ENCODE peak calls at places on chromosomes 3 and 15, in six cellular contexts. T is stimulated activated CD4-positive, alpha-beta T cell treated with anti-CD3 and anti-CD28 coated beads, Interleukin-2, amount 100 ng/mL, for 48 hours; P is AG04450; X is ACHN; G is activated B cell treated with CpG ODN at 0.5 μM for 24 hours; C is activated CD8-positive, alpha-beta memory T cell treated with anti-CD3 and anti-CD28 coated beads for 48 hours. H is an unnamed sample.

GRCh38 chr3:194688207-194688711 is 2.6 kb downstream of the FAM43A start:
- DNase-seq in X (no peak), P (no peak), C (no peak), T (no peak), G (no peak), H (no peak)

GRCh38 chr3:30752961-30753360 is 141.5 kb downstream of the GADL1 start:
- DNase-seq in G (no peak), T (no peak), P (peak), X (peak), C (no peak), H (no peak)

GRCh38 chr3:127613406-127613805 is 15.2 kb downstream of the MCM2 start:
- DNase-seq in P (no peak), T (no peak), X (no peak), C (no peak), G (no peak), H (no peak)

GRCh38 chr3:114899186-114899931 is 247.7 kb downstream of the ZBTB20 start:
- DNase-seq in P (no peak), X (peak), C (no peak), T (no peak), G (no peak), H (no peak)

GRCh38 chr3:9253327-9253726 is 3.9 kb upstream of the SRGAP3 start:
- DNase-seq in X (no peak), C (no peak), G (no peak), T (no peak), P (no peak), H (no peak)

GRCh38 chr3:113421082-113421481 is 20.2 kb downstream of the CFAP44 start:
- DNase-seq in T (no peak), P (no peak), X (no peak), C (no peak), G (no peak), H (no peak)

GRCh38 chr3:195260286-195260905 is 10.6 kb downstream of the XXYLT1 start:
- DNase-seq in X (no peak), T (no peak), P (no peak), C (no peak), G (no peak), H (no peak)

GRCh38 chr3:30437172-30437571 is 169.2 kb upstream of the TGFBR2 start:
- DNase-seq in G (no peak), X (no peak), P (no peak), C (no peak), T (no peak), H (no peak)

GRCh38 chr3:159266779-159267178 is 464.9 kb downstream of the MFSD1 start:
- DNase-seq in T (peak), X (peak), P (no peak), C (no peak), G (no peak), H (no peak)

GRCh38 chr3:13579089-13579488 is 30.2 kb downstream of the FBLN2 start:
- DNase-seq in G (no peak), X (no peak), T (no peak), C (no peak), P (peak), H (no peak)

GRCh38 chr15:67383903-67384302 is 129.3 kb downstream of the IQCH start:
- DNase-seq in C (no peak), T (no peak), G (no peak), X (peak), P (no peak), H (no peak)

GRCh38 chr3:71916747-71917369 is 131.9 kb upstream of the PROK2 start:
- DNase-seq in G (no peak), P (no peak), C (no peak), X (no peak), T (no peak), H (no peak)

GRCh38 chr3:94811836-94812235 is 749.0 kb downstream of the NSUN3 start:
- DNase-seq in C (no peak), P (no peak), T (no peak), G (no peak), X (no peak), H (no peak)

GRCh38 chr3:163562625-163563024 is 1515.7 kb downstream of the SI start:
- DNase-seq in G (no peak), P (no peak), T (no peak), C (no peak), X (no peak), H (no peak)

GRCh38 chr3:86175593-86175992 is 815.4 kb downstream of the VGLL3 start:
- DNase-seq in P (no peak), C (no peak), G (no peak), X (no peak), T (no peak), H (no peak)

GRCh38 chr15:74453925-74454763 is 6.8 kb downstream of the UBL7 start:
- DNase-seq in T (no peak), X (no peak), P (no peak), G (no peak), C (no peak), H (no peak)

GRCh38 chr3:48656841-48657281 is 5.8 kb downstream of the CELSR3 start:
- DNase-seq in G (no peak), X (no peak), C (no peak), T (peak), P (no peak), H (no peak)

GRCh38 chr3:44208086-44208485 is 33.6 kb upstream of the TOPAZ1 start:
- DNase-seq in G (no peak), C (no peak), T (no peak), X (no peak), P (no peak), H (no peak)

GRCh38 chr3:129665024-129665768 is 58.7 kb upstream of the PLXND1 start:
- DNase-seq in P (no peak), C (no peak), X (peak), G (no peak), T (no peak), H (no peak)

GRCh38 chr3:160078533-160078932 is 89.9 kb downstream of the IL12A start:
- DNase-seq in X (no peak), G (no peak), P (no peak), T (no peak), C (no peak), H (no peak)

GRCh38 chr3:171328419-171329082 is 131.7 kb downstream of the TNIK start:
- DNase-seq in X (peak), P (no peak), C (no peak), G (no peak), T (no peak), H (no peak)

GRCh38 chr15:77058468-77058867 is 12.4 kb downstream of the TSPAN3 start:
- DNase-seq in T (no peak), P (no peak), X (no peak), G (no peak), C (no peak), H (no peak)

GRCh38 chr3:124780767-124781485 is 50.7 kb downstream of the UMPS start:
- DNase-seq in T (no peak), C (no peak), P (no peak), X (no peak), G (no peak), H (no peak)

GRCh38 chr15:31202953-31203352 is 101.4 kb upstream of the TRPM1 start:
- DNase-seq in T (no peak), G (no peak), X (no peak), P (no peak), C (no peak), H (no peak)

GRCh38 chr15:100931143-100931890 is 12.2 kb downstream of the LRRK1 start:
- DNase-seq in G (no peak), C (no peak), X (no peak), T (no peak), P (no peak), H (no peak)

GRCh38 chr3:42887084-42887483 is 11.4 kb upstream of the CYP8B1 start:
- DNase-seq in C (no peak), P (no peak), T (no peak), G (no peak), X (no peak), H (no peak)

H was measured in type B pancreatic cell.